ENCODE peak calls at places on chromosomes 16 and 17, in seven cellular contexts. Y, I, S, A, Q, J and L are unnamed samples.

GRCh38 chr17:66347661-66348604 is 45.5 kb downstream of the PRKCA start:
- DNase-seq in Y (no peak), J (no peak), A (no peak), S (no peak), Q (peak), I (no peak), L (no peak)

GRCh38 chr17:2214047-2214717 is 89.4 kb downstream of the SMG6 start:
- DNase-seq in Q (no peak), S (peak), I (no peak), Y (peak), J (no peak), A (no peak), L (no peak)

GRCh38 chr17:64390066-64390465 is 594 bp downstream of the PECAM1 start:
- DNase-seq in Q (no peak), A (no peak), I (no peak), J (no peak), Y (no peak), S (no peak), L (no peak)

GRCh38 chr17:36934144-36934758 is 3.0 kb upstream of the LHX1 start:
- DNase-seq in A (peak), Q (no peak), J (no peak), S (peak), Y (no peak), I (no peak), L (no peak)

GRCh38 chr17:28467456-28468025 is 5.9 kb upstream of the SLC13A2 start:
- DNase-seq in Y (peak), I (no peak), J (no peak), S (no peak), A (no peak), Q (no peak), L (no peak)

GRCh38 chr16:4372578-4373355 is 1.1 kb downstream of the VASN start:
- DNase-seq in Q (peak), A (no peak), Y (peak), J (no peak), I (peak), S (no peak), L (no peak)

GRCh38 chr17:20706752-20707372 is 127.3 kb downstream of the CDRT15L2 start:
- DNase-seq in Y (no peak), A (no peak), Q (no peak), J (no peak), I (no peak), S (no peak), L (no peak)

GRCh38 chr16:24491721-24492120 is 47.6 kb upstream of the RBBP6 start:
- DNase-seq in Y (no peak), A (no peak), S (no peak), J (no peak), Q (no peak), I (no peak), L (no peak)

GRCh38 chr17:33038740-33039139 is 47.1 kb downstream of the SPACA3 start:
- DNase-seq in J (no peak), Y (peak), Q (no peak), S (no peak), A (peak), I (no peak), L (no peak)

GRCh38 chr17:48711128-48711527 is 11.2 kb downstream of the PRAC1 start:
- DNase-seq in I (no peak), Y (peak), J (no peak), S (no peak), A (no peak), Q (no peak), L (no peak)

GRCh38 chr16:59341368-59341767 is 607.3 kb upstream of the GOT2 start:
- DNase-seq in S (no peak), I (no peak), A (no peak), Q (no peak), Y (peak), J (no peak), L (no peak)

GRCh38 chr16:55909876-55910275 is 34.7 kb upstream of the CES5A start:
- DNase-seq in I (no peak), A (no peak), Q (no peak), Y (no peak), S (no peak), J (no peak), L (no peak)

GRCh38 chr16:69179255-69180010 is 7.5 kb upstream of the SNTB2 start:
- DNase-seq in Q (peak), S (no peak), I (no peak), J (no peak), Y (peak), A (no peak), L (no peak)

GRCh38 chr17:55996826-55997225 is 156.4 kb upstream of the ANKFN1 start:
- DNase-seq in Y (no peak), Q (no peak), A (no peak), J (no peak), S (no peak), I (no peak), L (no peak)

GRCh38 chr16:89034573-89034961 is 57.6 kb upstream of the CBFA2T3 start:
- DNase-seq in I (no peak), Q (no peak), Y (no peak), A (no peak), J (no peak), S (no peak), L (no peak)

GRCh38 chr16:13970708-13971422 is 50.9 kb downstream of the ERCC4 start:
- DNase-seq in S (no peak), A (no peak), Q (no peak), J (no peak), I (no peak), Y (no peak), L (no peak)

GRCh38 chr16:48382131-48382530 is 3.1 kb downstream of the SIAH1 start:
- DNase-seq in J (no peak), Y (no peak), I (no peak), A (no peak), S (peak), Q (no peak), L (no peak)

GRCh38 chr17:43398724-43399595 is at the start of gene ARL4D:
- DNase-seq in J (peak), I (peak), Q (peak), A (peak), Y (peak), S (peak), L (peak)

GRCh38 chr16:30949655-30950515 is 1.0 kb downstream of the ORAI3 start:
- DNase-seq in I (peak), J (peak), Y (peak), A (peak), S (peak), Q (peak), L (peak)

GRCh38 chr17:74452027-74452840 is 14.2 kb upstream of the CD300A start:
- DNase-seq in Y (no peak), J (no peak), I (no peak), S (no peak), Q (no peak), A (peak), L (no peak)